ENCODE peak calls at places on chromosomes 7 and 10, in seven cellular contexts. One of them, this sample, is unnamed.

GRCh38 chr7:120233338-120233737 is 39.6 kb upstream of the KCND2 start:
- DNase-seq in mesenchymal stem cell: no peak
- DNase-seq in IMR-90: no peak
- DNase-seq in H9: no peak
- DNase-seq in neuronal stem cell: no peak
- DNase-seq in trophoblast cell: no peak
- DNase-seq in H1: no peak
- DNase-seq in this sample: no peak

GRCh38 chr7:39088730-39089129 is 111.0 kb downstream of the POU6F2 start:
- DNase-seq in mesenchymal stem cell: no peak
- DNase-seq in IMR-90: no peak
- DNase-seq in H9: no peak
- DNase-seq in neuronal stem cell: no peak
- DNase-seq in trophoblast cell: no peak
- DNase-seq in H1: no peak
- DNase-seq in this sample: no peak

GRCh38 chr10:3421537-3422257 is 249.1 kb upstream of the PITRM1 start:
- DNase-seq in mesenchymal stem cell: no peak
- DNase-seq in IMR-90: no peak
- DNase-seq in H9: no peak
- DNase-seq in neuronal stem cell: no peak
- DNase-seq in trophoblast cell: no peak
- DNase-seq in H1: no peak
- DNase-seq in this sample: no peak

GRCh38 chr7:95434501-95435421 is at the start of gene PON2:
- DNase-seq in mesenchymal stem cell: peak; percentile 83
- DNase-seq in IMR-90: peak; percentile 72
- DNase-seq in H9: peak; percentile 87
- DNase-seq in neuronal stem cell: peak; percentile 74
- DNase-seq in trophoblast cell: peak; percentile 76
- DNase-seq in H1: peak; percentile 53
- DNase-seq in this sample: peak; percentile 90

GRCh38 chr7:84042110-84042539 is 152.5 kb downstream of the SEMA3A start:
- DNase-seq in mesenchymal stem cell: peak; percentile 89
- DNase-seq in IMR-90: peak; percentile 84
- DNase-seq in H9: no peak
- DNase-seq in neuronal stem cell: no peak
- DNase-seq in trophoblast cell: peak; percentile 45
- DNase-seq in H1: no peak
- DNase-seq in this sample: peak; percentile 18

GRCh38 chr7:47574473-47575328 is 7.2 kb downstream of the TNS3 start:
- DNase-seq in mesenchymal stem cell: no peak
- DNase-seq in IMR-90: peak; percentile 84
- DNase-seq in H9: no peak
- DNase-seq in neuronal stem cell: no peak
- DNase-seq in trophoblast cell: no peak
- DNase-seq in H1: no peak
- DNase-seq in this sample: no peak

GRCh38 chr7:136998495-136998894 is 130.0 kb downstream of the CHRM2 start:
- DNase-seq in mesenchymal stem cell: peak; percentile 31
- DNase-seq in IMR-90: peak; percentile 82
- DNase-seq in H9: no peak
- DNase-seq in neuronal stem cell: no peak
- DNase-seq in trophoblast cell: no peak
- DNase-seq in H1: no peak
- DNase-seq in this sample: no peak

GRCh38 chr10:17227367-17228080 is 517 bp upstream of the VIM start:
- DNase-seq in mesenchymal stem cell: peak; percentile 72
- DNase-seq in IMR-90: peak; percentile 39
- DNase-seq in H9: no peak
- DNase-seq in neuronal stem cell: no peak
- DNase-seq in trophoblast cell: no peak
- DNase-seq in H1: no peak
- DNase-seq in this sample: peak; percentile 37

GRCh38 chr10:132129431-132129830 is 57.3 kb upstream of the DPYSL4 start:
- DNase-seq in mesenchymal stem cell: peak; percentile 0
- DNase-seq in IMR-90: no peak
- DNase-seq in H9: peak; percentile 66
- DNase-seq in neuronal stem cell: no peak
- DNase-seq in trophoblast cell: no peak
- DNase-seq in H1: no peak
- DNase-seq in this sample: peak; percentile 46

GRCh38 chr7:31948041-31948440 is 122.2 kb downstream of the PDE1C start:
- DNase-seq in mesenchymal stem cell: peak; percentile 92
- DNase-seq in IMR-90: peak; percentile 91
- DNase-seq in H9: no peak
- DNase-seq in neuronal stem cell: no peak
- DNase-seq in trophoblast cell: no peak
- DNase-seq in H1: no peak
- DNase-seq in this sample: no peak

GRCh38 chr10:8670461-8670860 is 616.0 kb downstream of the GATA3 start:
- DNase-seq in mesenchymal stem cell: no peak
- DNase-seq in IMR-90: no peak
- DNase-seq in H9: no peak
- DNase-seq in neuronal stem cell: no peak
- DNase-seq in trophoblast cell: peak; percentile 50
- DNase-seq in H1: no peak
- DNase-seq in this sample: no peak

GRCh38 chr7:97693586-97693985 is 38.3 kb upstream of the TAC1 start:
- DNase-seq in mesenchymal stem cell: no peak
- DNase-seq in IMR-90: no peak
- DNase-seq in H9: no peak
- DNase-seq in neuronal stem cell: no peak
- DNase-seq in trophoblast cell: no peak
- DNase-seq in H1: no peak
- DNase-seq in this sample: no peak

GRCh38 chr10:96560970-96561887 is 25.6 kb downstream of the TM9SF3 start:
- DNase-seq in mesenchymal stem cell: no peak
- DNase-seq in IMR-90: peak; percentile 48
- DNase-seq in H9: no peak
- DNase-seq in neuronal stem cell: no peak
- DNase-seq in trophoblast cell: no peak
- DNase-seq in H1: no peak
- DNase-seq in this sample: no peak

GRCh38 chr10:114374141-114374791 is 30.0 kb downstream of the AFAP1L2 start:
- DNase-seq in mesenchymal stem cell: peak; percentile 76
- DNase-seq in IMR-90: peak; percentile 17
- DNase-seq in H9: no peak
- DNase-seq in neuronal stem cell: no peak
- DNase-seq in trophoblast cell: no peak
- DNase-seq in H1: no peak
- DNase-seq in this sample: no peak

GRCh38 chr7:80002865-80003264 is 131.8 kb upstream of the GNAI1 start:
- DNase-seq in mesenchymal stem cell: no peak
- DNase-seq in IMR-90: peak; percentile 38
- DNase-seq in H9: no peak
- DNase-seq in neuronal stem cell: no peak
- DNase-seq in trophoblast cell: no peak
- DNase-seq in H1: no peak
- DNase-seq in this sample: no peak

GRCh38 chr10:34194259-34194658 is 620.8 kb downstream of the PARD3 start:
- DNase-seq in mesenchymal stem cell: peak; percentile 90
- DNase-seq in IMR-90: peak; percentile 88
- DNase-seq in H9: no peak
- DNase-seq in neuronal stem cell: no peak
- DNase-seq in trophoblast cell: no peak
- DNase-seq in H1: no peak
- DNase-seq in this sample: no peak

GRCh38 chr7:155356323-155357105 is 58.8 kb downstream of the INSIG1 start:
- DNase-seq in mesenchymal stem cell: peak; percentile 10
- DNase-seq in IMR-90: no peak
- DNase-seq in H9: peak; percentile 60
- DNase-seq in neuronal stem cell: no peak
- DNase-seq in trophoblast cell: no peak
- DNase-seq in H1: no peak
- DNase-seq in this sample: peak; percentile 65

GRCh38 chr7:44258865-44259546 is 58.2 kb downstream of the YKT6 start:
- DNase-seq in mesenchymal stem cell: no peak
- DNase-seq in IMR-90: no peak
- DNase-seq in H9: no peak
- DNase-seq in neuronal stem cell: no peak
- DNase-seq in trophoblast cell: no peak
- DNase-seq in H1: no peak
- DNase-seq in this sample: no peak

GRCh38 chr7:44257618-44258422 is 57.0 kb downstream of the YKT6 start:
- DNase-seq in mesenchymal stem cell: peak; percentile 95
- DNase-seq in IMR-90: peak; percentile 89
- DNase-seq in H9: no peak
- DNase-seq in neuronal stem cell: no peak
- DNase-seq in trophoblast cell: peak; percentile 32
- DNase-seq in H1: no peak
- DNase-seq in this sample: peak; percentile 52

GRCh38 chr7:44258423-44258760 is 57.6 kb downstream of the YKT6 start:
- DNase-seq in mesenchymal stem cell: no peak
- DNase-seq in IMR-90: no peak
- DNase-seq in H9: no peak
- DNase-seq in neuronal stem cell: no peak
- DNase-seq in trophoblast cell: no peak
- DNase-seq in H1: no peak
- DNase-seq in this sample: no peak

GRCh38 chr7:44261239-44261638 is 60.5 kb downstream of the YKT6 start:
- DNase-seq in mesenchymal stem cell: no peak
- DNase-seq in IMR-90: no peak
- DNase-seq in H9: no peak
- DNase-seq in neuronal stem cell: no peak
- DNase-seq in trophoblast cell: no peak
- DNase-seq in H1: no peak
- DNase-seq in this sample: no peak

GRCh38 chr7:44259547-44260457 is 59.0 kb downstream of the YKT6 start:
- DNase-seq in mesenchymal stem cell: peak; percentile 85
- DNase-seq in IMR-90: peak; percentile 96
- DNase-seq in H9: no peak
- DNase-seq in neuronal stem cell: no peak
- DNase-seq in trophoblast cell: no peak
- DNase-seq in H1: no peak
- DNase-seq in this sample: no peak
- H3K27ac ChIP-seq in mesenchymal stem cell: no peak overlapping the region
- H3K27ac ChIP-seq in IMR-90: no peak overlapping the region
- H3K27ac ChIP-seq in H9: no peak overlapping the region
- H3K27ac ChIP-seq in neuronal stem cell: no peak overlapping the region
- H3K27ac ChIP-seq in trophoblast cell: no peak overlapping the region
- H3K27ac ChIP-seq in H1: no peak overlapping the region
- H3K27ac ChIP-seq in this sample: no peak overlapping the region

GRCh38 chr10:75032813-75033212 is 78.6 kb upstream of the SAMD8 start:
- DNase-seq in mesenchymal stem cell: no peak
- DNase-seq in IMR-90: no peak
- DNase-seq in H9: no peak
- DNase-seq in neuronal stem cell: no peak
- DNase-seq in trophoblast cell: no peak
- DNase-seq in H1: no peak
- DNase-seq in this sample: no peak

GRCh38 chr10:75035975-75036708 is 75.3 kb upstream of the SAMD8 start:
- DNase-seq in mesenchymal stem cell: peak; percentile 41
- DNase-seq in IMR-90: peak; percentile 68
- DNase-seq in H9: no peak
- DNase-seq in neuronal stem cell: no peak
- DNase-seq in trophoblast cell: no peak
- DNase-seq in H1: no peak
- DNase-seq in this sample: no peak

GRCh38 chr10:75034131-75034512 is 77.3 kb upstream of the SAMD8 start:
- DNase-seq in mesenchymal stem cell: no peak
- DNase-seq in IMR-90: no peak
- DNase-seq in H9: no peak
- DNase-seq in neuronal stem cell: no peak
- DNase-seq in trophoblast cell: no peak
- DNase-seq in H1: no peak
- DNase-seq in this sample: no peak

GRCh38 chr10:75033399-75034130 is 77.9 kb upstream of the SAMD8 start:
- DNase-seq in mesenchymal stem cell: no peak
- DNase-seq in IMR-90: no peak
- DNase-seq in H9: no peak
- DNase-seq in neuronal stem cell: no peak
- DNase-seq in trophoblast cell: no peak
- DNase-seq in H1: no peak
- DNase-seq in this sample: no peak

DNA sequence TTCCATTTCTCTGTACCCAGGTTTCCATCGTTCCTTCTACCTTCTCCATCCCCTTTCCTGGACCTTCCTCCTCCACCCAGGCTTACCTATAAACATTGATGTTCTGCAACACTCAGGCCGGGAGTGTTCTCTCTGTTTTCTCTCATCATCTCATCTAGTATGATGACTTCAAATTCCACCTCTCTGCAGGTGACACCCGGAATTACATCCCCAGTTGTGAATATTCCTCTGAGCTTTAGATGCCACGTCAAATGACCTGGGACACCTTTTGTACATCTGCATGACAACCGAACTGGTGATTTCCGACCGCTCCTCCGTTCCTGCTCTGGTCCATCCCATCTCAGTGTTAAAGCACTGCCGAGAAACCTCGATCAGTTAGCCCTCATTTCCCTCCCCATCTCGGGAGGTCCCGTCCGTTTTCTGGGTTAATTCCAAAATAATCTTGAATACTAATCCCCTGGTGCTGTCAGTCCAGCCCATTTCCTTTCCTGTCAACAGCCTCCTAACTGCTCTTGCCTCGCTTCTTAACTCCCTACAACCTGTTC is 76.7 kb upstream of the SAMD8 start:
- DNase-seq in mesenchymal stem cell: no peak
- DNase-seq in IMR-90: no peak
- DNase-seq in H9: no peak
- DNase-seq in neuronal stem cell: no peak
- DNase-seq in trophoblast cell: no peak
- DNase-seq in H1: no peak
- DNase-seq in this sample: no peak
- H2BK5ac ChIP-seq in mesenchymal stem cell: no peak overlapping the region
- H2BK5ac ChIP-seq in IMR-90: no peak overlapping the region
- H2BK5ac ChIP-seq in H9: no peak overlapping the region
- H2BK5ac ChIP-seq in neuronal stem cell: no peak overlapping the region
- H2BK5ac ChIP-seq in trophoblast cell: no peak overlapping the region
- H2BK5ac ChIP-seq in H1: no peak overlapping the region
- H2BK5ac ChIP-seq in this sample: no peak overlapping the region

GRCh38 chr7:103343332-103343731 is 1.2 kb downstream of the DNAJC2 start:
- DNase-seq in mesenchymal stem cell: peak; percentile 4
- DNase-seq in IMR-90: no peak
- DNase-seq in H9: no peak
- DNase-seq in neuronal stem cell: no peak
- DNase-seq in trophoblast cell: no peak
- DNase-seq in H1: no peak
- DNase-seq in this sample: no peak
- H3K27ac ChIP-seq in mesenchymal stem cell: no peak overlapping the region
- H3K27ac ChIP-seq in IMR-90: no peak overlapping the region
- H3K27ac ChIP-seq in H9: no peak overlapping the region
- H3K27ac ChIP-seq in neuronal stem cell: no peak overlapping the region
- H3K27ac ChIP-seq in trophoblast cell: no peak overlapping the region
- H3K27ac ChIP-seq in H1: no peak overlapping the region
- H3K27ac ChIP-seq in this sample: no peak overlapping the region

DNA sequence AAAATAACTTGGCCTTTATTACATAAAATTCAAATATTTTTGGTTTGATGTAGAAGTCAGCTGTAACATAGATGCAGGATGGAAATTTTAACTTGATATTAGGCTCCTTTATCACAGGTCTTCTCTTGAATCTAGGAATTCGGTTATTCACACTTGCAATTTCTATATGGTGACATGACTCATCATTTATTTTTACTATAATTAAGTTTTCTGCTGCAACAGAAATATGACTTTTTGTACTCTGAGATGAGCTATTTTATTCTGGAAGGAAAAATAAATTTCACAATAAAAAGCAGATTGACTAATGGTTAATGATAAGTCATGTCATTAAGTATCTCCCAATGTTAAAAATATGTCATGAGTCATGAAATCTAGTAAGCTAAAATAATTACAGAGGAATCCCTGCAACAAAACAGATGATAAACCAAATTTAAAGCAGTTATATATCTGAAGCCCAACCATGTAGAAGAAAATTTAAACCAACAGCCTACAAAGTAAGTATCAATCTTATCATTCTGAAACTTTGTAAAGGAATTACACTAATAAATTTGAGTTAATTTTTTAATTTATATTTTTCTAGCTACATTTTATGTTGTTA is 149.2 kb downstream of the CACNA2D1 start:
- DNase-seq in mesenchymal stem cell: no peak
- DNase-seq in IMR-90: peak; percentile 13
- DNase-seq in H9: no peak
- DNase-seq in neuronal stem cell: no peak
- DNase-seq in trophoblast cell: no peak
- DNase-seq in H1: no peak
- DNase-seq in this sample: no peak
- H2BK5ac ChIP-seq in mesenchymal stem cell: no peak overlapping the region
- H2BK5ac ChIP-seq in IMR-90: no peak overlapping the region
- H2BK5ac ChIP-seq in H9: no peak overlapping the region
- H2BK5ac ChIP-seq in neuronal stem cell: no peak overlapping the region
- H2BK5ac ChIP-seq in trophoblast cell: no peak overlapping the region
- H2BK5ac ChIP-seq in H1: no peak overlapping the region
- H2BK5ac ChIP-seq in this sample: no peak overlapping the region

This sample was measured in mesendoderm.